ENCODE peak calls at places on chromosomes 1 and 21, in nine cellular contexts. One of them, this sample, is unnamed.
A peak's percentile ranks its signal among the peaks of the same experiment; 100 is the strongest.

GRCh38 chr21:19771881-19772280 is 1226.3 kb upstream of the NCAM2 start:
- DNase-seq in GM12864: no peak
- DNase-seq in A549: no peak
- DNase-seq in fibroblast of lung: no peak
- DNase-seq in endodermal cell: no peak
- DNase-seq in OCI-LY7: no peak
- DNase-seq in dorsolateral prefrontal cortex: no peak
- DNase-seq in RWPE1: no peak
- DNase-seq in BE2C: no peak
- DNase-seq in this sample: no peak

GRCh38 chr1:153629971-153630370 is 1.7 kb downstream of the S100A1 start:
- DNase-seq in GM12864: no peak
- DNase-seq in A549: no peak
- DNase-seq in fibroblast of lung: no peak
- DNase-seq in endodermal cell: no peak
- DNase-seq in OCI-LY7: no peak
- DNase-seq in dorsolateral prefrontal cortex: no peak
- DNase-seq in RWPE1: no peak
- DNase-seq in BE2C: no peak
- DNase-seq in this sample: no peak

GRCh38 chr1:62778208-62778607 is 5.7 kb upstream of the ATG4C start:
- DNase-seq in GM12864: no peak
- DNase-seq in A549: no peak
- DNase-seq in fibroblast of lung: no peak
- DNase-seq in endodermal cell: no peak
- DNase-seq in OCI-LY7: no peak
- DNase-seq in dorsolateral prefrontal cortex: no peak
- DNase-seq in RWPE1: no peak
- DNase-seq in BE2C: no peak
- DNase-seq in this sample: no peak

GRCh38 chr1:205271277-205271676 is 43.5 kb downstream of the TMCC2 start:
- DNase-seq in GM12864: no peak
- DNase-seq in A549: no peak
- DNase-seq in fibroblast of lung: peak; percentile 52
- DNase-seq in endodermal cell: no peak
- DNase-seq in OCI-LY7: no peak
- DNase-seq in dorsolateral prefrontal cortex: peak; percentile 31
- DNase-seq in RWPE1: no peak
- DNase-seq in BE2C: no peak
- DNase-seq in this sample: no peak

GRCh38 chr1:171351961-171352360 is 38.0 kb downstream of the FMO4 start:
- DNase-seq in GM12864: no peak
- DNase-seq in A549: no peak
- DNase-seq in fibroblast of lung: no peak
- DNase-seq in endodermal cell: no peak
- DNase-seq in OCI-LY7: no peak
- DNase-seq in dorsolateral prefrontal cortex: no peak
- DNase-seq in RWPE1: no peak
- DNase-seq in BE2C: no peak
- DNase-seq in this sample: no peak

GRCh38 chr1:74811421-74812179 is 78.6 kb downstream of the TYW3 start:
- DNase-seq in GM12864: peak; percentile 16
- DNase-seq in A549: no peak
- DNase-seq in fibroblast of lung: no peak
- DNase-seq in endodermal cell: no peak
- DNase-seq in OCI-LY7: no peak
- DNase-seq in dorsolateral prefrontal cortex: no peak
- DNase-seq in RWPE1: no peak
- DNase-seq in BE2C: peak; percentile 16
- DNase-seq in this sample: peak; percentile 0

GRCh38 chr1:149931212-149931805 is 3.7 kb upstream of the SF3B4 start:
- DNase-seq in GM12864: no peak
- DNase-seq in A549: no peak
- DNase-seq in fibroblast of lung: no peak
- DNase-seq in endodermal cell: no peak
- DNase-seq in OCI-LY7: no peak
- DNase-seq in dorsolateral prefrontal cortex: no peak
- DNase-seq in RWPE1: peak; percentile 24
- DNase-seq in BE2C: no peak
- DNase-seq in this sample: no peak

GRCh38 chr1:109821831-109822745 is 58.4 kb upstream of the EPS8L3 start:
- DNase-seq in GM12864: no peak
- DNase-seq in A549: peak; percentile 27
- DNase-seq in fibroblast of lung: peak; percentile 63
- DNase-seq in endodermal cell: peak; percentile 38
- DNase-seq in OCI-LY7: no peak
- DNase-seq in dorsolateral prefrontal cortex: no peak
- DNase-seq in RWPE1: no peak
- DNase-seq in BE2C: no peak
- DNase-seq in this sample: peak; percentile 12

GRCh38 chr1:8740034-8740449 is 77.4 kb downstream of the RERE start:
- DNase-seq in GM12864: no peak
- DNase-seq in A549: no peak
- DNase-seq in fibroblast of lung: peak; percentile 88
- DNase-seq in endodermal cell: no peak
- DNase-seq in OCI-LY7: no peak
- DNase-seq in dorsolateral prefrontal cortex: no peak
- DNase-seq in RWPE1: peak; percentile 24
- DNase-seq in BE2C: no peak
- DNase-seq in this sample: no peak

GRCh38 chr1:102897537-102897936 is 210.8 kb downstream of the COL11A1 start:
- DNase-seq in GM12864: no peak
- DNase-seq in A549: no peak
- DNase-seq in fibroblast of lung: peak; percentile 87
- DNase-seq in endodermal cell: no peak
- DNase-seq in OCI-LY7: no peak
- DNase-seq in dorsolateral prefrontal cortex: no peak
- DNase-seq in RWPE1: no peak
- DNase-seq in BE2C: no peak
- DNase-seq in this sample: no peak

GRCh38 chr1:76944942-76945341 is 77.7 kb downstream of the ST6GALNAC5 start:
- DNase-seq in GM12864: no peak
- DNase-seq in A549: no peak
- DNase-seq in fibroblast of lung: peak; percentile 56
- DNase-seq in endodermal cell: no peak
- DNase-seq in OCI-LY7: no peak
- DNase-seq in dorsolateral prefrontal cortex: no peak
- DNase-seq in RWPE1: no peak
- DNase-seq in BE2C: no peak
- DNase-seq in this sample: no peak
- TF ChIP-seq CTCF in GM12864: no peak
- TF ChIP-seq CTCF in A549: no peak
- TF ChIP-seq CTCF in fibroblast of lung: no peak
- TF ChIP-seq CTCF in endodermal cell: no peak
- TF ChIP-seq CTCF in OCI-LY7: no peak
- TF ChIP-seq CTCF in dorsolateral prefrontal cortex: no peak
- TF ChIP-seq CTCF in RWPE1: no peak
- TF ChIP-seq CTCF in BE2C: no peak
- TF ChIP-seq CTCF in this sample: no peak

DNA sequence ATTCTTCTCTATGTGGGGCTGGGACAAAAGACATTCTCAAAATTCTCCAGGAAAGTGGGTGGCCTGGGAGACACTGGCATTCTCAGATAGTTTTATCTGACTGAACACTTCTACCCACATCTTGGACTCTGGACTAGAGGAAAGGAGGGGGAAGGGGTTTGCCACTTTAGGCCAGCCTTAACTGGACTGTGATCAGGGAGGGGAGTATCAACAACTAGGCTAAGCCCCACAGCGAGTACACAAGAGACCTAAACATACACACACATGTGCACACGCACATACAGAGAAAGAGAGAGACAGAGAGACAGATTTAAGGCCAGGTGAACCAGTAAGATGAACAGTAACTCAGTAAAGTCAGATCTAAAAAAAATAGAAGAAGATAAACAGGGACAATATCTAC is 1.3 kb upstream of the SEMA6C start:
- DNase-seq in GM12864: no peak
- DNase-seq in A549: no peak
- DNase-seq in fibroblast of lung: no peak
- DNase-seq in endodermal cell: no peak
- DNase-seq in OCI-LY7: no peak
- DNase-seq in dorsolateral prefrontal cortex: no peak
- DNase-seq in RWPE1: no peak
- DNase-seq in BE2C: no peak
- DNase-seq in this sample: no peak
- TF ChIP-seq CTCF in GM12864: no peak
- TF ChIP-seq CTCF in A549: no peak
- TF ChIP-seq CTCF in fibroblast of lung: no peak
- TF ChIP-seq CTCF in endodermal cell: no peak
- TF ChIP-seq CTCF in OCI-LY7: no peak
- TF ChIP-seq CTCF in dorsolateral prefrontal cortex: no peak
- TF ChIP-seq CTCF in RWPE1: no peak
- TF ChIP-seq CTCF in BE2C: no peak
- TF ChIP-seq CTCF in this sample: no peak

GRCh38 chr1:235989105-235989504 is 75.8 kb downstream of the NID1 start:
- DNase-seq in GM12864: no peak
- DNase-seq in A549: no peak
- DNase-seq in fibroblast of lung: no peak
- DNase-seq in endodermal cell: no peak
- DNase-seq in OCI-LY7: no peak
- DNase-seq in dorsolateral prefrontal cortex: no peak
- DNase-seq in RWPE1: no peak
- DNase-seq in BE2C: no peak
- DNase-seq in this sample: no peak

GRCh38 chr1:235992346-235992745 is 72.5 kb downstream of the NID1 start:
- DNase-seq in GM12864: no peak
- DNase-seq in A549: no peak
- DNase-seq in fibroblast of lung: no peak
- DNase-seq in endodermal cell: no peak
- DNase-seq in OCI-LY7: no peak
- DNase-seq in dorsolateral prefrontal cortex: no peak
- DNase-seq in RWPE1: no peak
- DNase-seq in BE2C: no peak
- DNase-seq in this sample: no peak

GRCh38 chr1:235993652-235994051 is 71.2 kb downstream of the NID1 start:
- DNase-seq in GM12864: no peak
- DNase-seq in A549: no peak
- DNase-seq in fibroblast of lung: no peak
- DNase-seq in endodermal cell: no peak
- DNase-seq in OCI-LY7: no peak
- DNase-seq in dorsolateral prefrontal cortex: no peak
- DNase-seq in RWPE1: no peak
- DNase-seq in BE2C: no peak
- DNase-seq in this sample: no peak

GRCh38 chr1:235992868-235993267 is 72.0 kb downstream of the NID1 start:
- DNase-seq in GM12864: no peak
- DNase-seq in A549: no peak
- DNase-seq in fibroblast of lung: no peak
- DNase-seq in endodermal cell: no peak
- DNase-seq in OCI-LY7: no peak
- DNase-seq in dorsolateral prefrontal cortex: no peak
- DNase-seq in RWPE1: no peak
- DNase-seq in BE2C: no peak
- DNase-seq in this sample: no peak

DNA sequence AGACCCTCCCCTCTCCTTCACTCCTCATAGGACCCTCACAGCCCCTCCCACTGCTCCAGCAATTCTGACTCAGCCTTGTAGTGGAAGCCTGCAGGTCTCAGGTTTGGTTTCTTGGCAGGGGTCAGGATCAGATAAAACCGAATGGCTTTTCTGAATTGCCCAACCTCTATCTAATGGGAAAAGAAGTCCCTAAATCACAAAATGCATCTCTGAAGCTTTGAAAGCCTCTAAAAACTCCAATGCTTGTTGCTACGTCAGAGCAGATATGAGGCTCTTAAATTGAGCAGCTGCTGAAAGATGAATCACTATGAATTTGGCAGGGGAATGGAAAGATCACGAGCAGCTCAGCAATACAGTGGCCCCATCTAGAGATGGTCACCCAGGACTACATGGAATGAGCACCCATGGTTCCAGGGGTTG is 74.5 kb downstream of the NID1 start:
- DNase-seq in GM12864: no peak
- DNase-seq in A549: no peak
- DNase-seq in fibroblast of lung: peak; percentile 79
- DNase-seq in endodermal cell: no peak
- DNase-seq in OCI-LY7: no peak
- DNase-seq in dorsolateral prefrontal cortex: no peak
- DNase-seq in RWPE1: no peak
- DNase-seq in BE2C: peak; percentile 34
- DNase-seq in this sample: no peak
- TF ChIP-seq CTCF in GM12864: no peak
- TF ChIP-seq CTCF in A549: no peak
- TF ChIP-seq CTCF in fibroblast of lung: no peak
- TF ChIP-seq CTCF in endodermal cell: no peak
- TF ChIP-seq CTCF in OCI-LY7: no peak
- TF ChIP-seq CTCF in dorsolateral prefrontal cortex: no peak
- TF ChIP-seq CTCF in RWPE1: no peak
- TF ChIP-seq CTCF in BE2C: no peak
- TF ChIP-seq CTCF in this sample: no peak

GRCh38 chr1:161037661-161038522 is 872 bp downstream of the TSTD1 start:
- DNase-seq in GM12864: no peak
- DNase-seq in A549: no peak
- DNase-seq in fibroblast of lung: no peak
- DNase-seq in endodermal cell: peak; percentile 77
- DNase-seq in OCI-LY7: peak; percentile 36
- DNase-seq in dorsolateral prefrontal cortex: no peak
- DNase-seq in RWPE1: peak; percentile 44
- DNase-seq in BE2C: no peak
- DNase-seq in this sample: no peak

GRCh38 chr1:161039154-161039545 is 386 bp upstream of the TSTD1 start:
- DNase-seq in GM12864: no peak
- DNase-seq in A549: no peak
- DNase-seq in fibroblast of lung: no peak
- DNase-seq in endodermal cell: no peak
- DNase-seq in OCI-LY7: no peak
- DNase-seq in dorsolateral prefrontal cortex: no peak
- DNase-seq in RWPE1: no peak
- DNase-seq in BE2C: no peak
- DNase-seq in this sample: no peak

GRCh38 chr1:161033751-161034150 is 5.0 kb downstream of the TSTD1 start:
- DNase-seq in GM12864: no peak
- DNase-seq in A549: no peak
- DNase-seq in fibroblast of lung: no peak
- DNase-seq in endodermal cell: no peak
- DNase-seq in OCI-LY7: no peak
- DNase-seq in dorsolateral prefrontal cortex: no peak
- DNase-seq in RWPE1: peak; percentile 45
- DNase-seq in BE2C: no peak
- DNase-seq in this sample: no peak

GRCh38 chr1:161039546-161039945 is 782 bp upstream of the TSTD1 start:
- DNase-seq in GM12864: no peak
- DNase-seq in A549: no peak
- DNase-seq in fibroblast of lung: no peak
- DNase-seq in endodermal cell: no peak
- DNase-seq in OCI-LY7: no peak
- DNase-seq in dorsolateral prefrontal cortex: no peak
- DNase-seq in RWPE1: no peak
- DNase-seq in BE2C: no peak
- DNase-seq in this sample: no peak

DNA sequence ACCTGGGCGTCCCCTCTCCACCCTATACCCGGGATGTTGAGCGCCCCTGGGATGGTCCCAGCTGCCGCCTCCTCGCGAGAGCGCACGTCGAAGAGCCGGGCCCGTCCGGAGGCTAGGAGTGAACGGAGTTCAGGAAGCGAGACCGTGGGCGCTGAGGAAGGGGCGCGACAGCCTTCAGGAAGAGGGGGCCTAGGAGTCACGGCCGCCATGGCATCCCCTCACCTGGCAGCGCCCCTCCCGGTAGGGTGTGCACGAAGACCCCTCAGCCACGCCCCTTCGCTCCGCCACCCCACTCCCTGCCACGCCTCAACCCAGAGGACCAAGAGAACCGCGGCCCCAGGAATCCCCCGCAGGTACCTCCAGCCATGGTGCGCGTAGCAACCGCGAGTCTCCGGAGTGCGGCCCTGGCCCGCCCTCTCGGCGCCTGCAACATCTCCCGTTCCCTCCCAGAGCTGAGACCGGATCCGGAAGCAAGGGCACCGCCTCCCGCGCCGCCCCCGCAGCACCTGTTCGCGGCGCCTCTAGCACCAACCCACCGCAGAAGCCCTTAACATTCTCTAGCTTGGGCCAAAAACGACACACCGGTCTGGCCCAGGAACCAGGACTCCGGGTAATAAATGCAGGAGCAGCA is at the start of gene TSTD1:
- DNase-seq in GM12864: no peak
- DNase-seq in A549: no peak
- DNase-seq in fibroblast of lung: no peak
- DNase-seq in endodermal cell: peak; percentile 92
- DNase-seq in OCI-LY7: peak; percentile 87
- DNase-seq in dorsolateral prefrontal cortex: peak; percentile 31
- DNase-seq in RWPE1: peak; percentile 80
- DNase-seq in BE2C: no peak
- DNase-seq in this sample: peak; percentile 94
- TF ChIP-seq CTCF in GM12864: no peak
- TF ChIP-seq CTCF in A549: no peak
- TF ChIP-seq CTCF in fibroblast of lung: no peak
- TF ChIP-seq CTCF in endodermal cell: peak; percentile 15
- TF ChIP-seq CTCF in OCI-LY7: peak; percentile 35
- TF ChIP-seq CTCF in dorsolateral prefrontal cortex: no peak
- TF ChIP-seq CTCF in RWPE1: no peak
- TF ChIP-seq CTCF in BE2C: no peak
- TF ChIP-seq CTCF in this sample: no peak